ENCODE peak calls at places on chromosomes 5 and 9, in seven cellular contexts. One of them, this sample, is unnamed.

GRCh38 chr5:149675467-149676201 is 54.5 kb upstream of the PPARGC1B start:
- DNase-seq in choroid plexus epithelial cell: no peak
- DNase-seq in B cell: no peak
- DNase-seq in bronchial epithelial cell: peak
- DNase-seq in fibroblast of lung: no peak
- DNase-seq in BE2C: no peak
- DNase-seq in WERI-Rb-1: no peak
- DNase-seq in this sample: no peak

GRCh38 chr5:64144429-64145215 is 21.0 kb upstream of the RNF180 start:
- DNase-seq in bronchial epithelial cell: peak
- DNase-seq in BE2C: no peak
- DNase-seq in choroid plexus epithelial cell: peak
- DNase-seq in WERI-Rb-1: no peak
- DNase-seq in fibroblast of lung: peak
- DNase-seq in B cell: no peak
- DNase-seq in this sample: no peak

GRCh38 chr9:19232830-19233194 is 2.3 kb downstream of the DENND4C start:
- DNase-seq in B cell: no peak
- DNase-seq in fibroblast of lung: peak
- DNase-seq in bronchial epithelial cell: peak
- DNase-seq in WERI-Rb-1: no peak
- DNase-seq in choroid plexus epithelial cell: peak
- DNase-seq in BE2C: no peak
- DNase-seq in this sample: no peak

GRCh38 chr5:92741906-92742305 is 839.1 kb downstream of the NR2F1-AS1 start:
- DNase-seq in BE2C: no peak
- DNase-seq in B cell: no peak
- DNase-seq in WERI-Rb-1: no peak
- DNase-seq in bronchial epithelial cell: peak
- DNase-seq in choroid plexus epithelial cell: no peak
- DNase-seq in fibroblast of lung: no peak
- DNase-seq in this sample: no peak

GRCh38 chr9:121242955-121243346 is 25.0 kb upstream of the GSN start:
- DNase-seq in fibroblast of lung: no peak
- DNase-seq in BE2C: no peak
- DNase-seq in choroid plexus epithelial cell: no peak
- DNase-seq in WERI-Rb-1: no peak
- DNase-seq in B cell: no peak
- DNase-seq in bronchial epithelial cell: no peak
- DNase-seq in this sample: no peak

GRCh38 chr9:128192601-128193371 is 1.4 kb upstream of the CIZ1 start:
- DNase-seq in BE2C: peak
- DNase-seq in B cell: peak
- DNase-seq in fibroblast of lung: peak
- DNase-seq in choroid plexus epithelial cell: peak
- DNase-seq in bronchial epithelial cell: peak
- DNase-seq in WERI-Rb-1: no peak
- DNase-seq in this sample: no peak

GRCh38 chr5:71880531-71880930 is 161.5 kb downstream of the CARTPT start:
- DNase-seq in BE2C: no peak
- DNase-seq in choroid plexus epithelial cell: no peak
- DNase-seq in fibroblast of lung: no peak
- DNase-seq in B cell: no peak
- DNase-seq in bronchial epithelial cell: no peak
- DNase-seq in WERI-Rb-1: peak
- DNase-seq in this sample: no peak

GRCh38 chr9:101380295-101380694 is 4.5 kb downstream of the BAAT start:
- DNase-seq in bronchial epithelial cell: peak
- DNase-seq in fibroblast of lung: no peak
- DNase-seq in WERI-Rb-1: no peak
- DNase-seq in choroid plexus epithelial cell: no peak
- DNase-seq in B cell: no peak
- DNase-seq in BE2C: no peak
- DNase-seq in this sample: no peak

GRCh38 chr9:121463026-121463827 is 36.4 kb downstream of the GGTA1 start:
- DNase-seq in B cell: no peak
- DNase-seq in BE2C: peak
- DNase-seq in bronchial epithelial cell: peak
- DNase-seq in fibroblast of lung: peak
- DNase-seq in WERI-Rb-1: peak
- DNase-seq in choroid plexus epithelial cell: peak
- DNase-seq in this sample: no peak

GRCh38 chr5:73296772-73297171 is 123.8 kb downstream of the TMEM174 start:
- DNase-seq in WERI-Rb-1: no peak
- DNase-seq in fibroblast of lung: peak
- DNase-seq in choroid plexus epithelial cell: peak
- DNase-seq in B cell: no peak
- DNase-seq in BE2C: no peak
- DNase-seq in bronchial epithelial cell: peak
- DNase-seq in this sample: no peak

GRCh38 chr5:6713274-6714181 is at the start of gene TENT4A:
- DNase-seq in B cell: no peak
- DNase-seq in fibroblast of lung: peak
- DNase-seq in WERI-Rb-1: no peak
- DNase-seq in BE2C: no peak
- DNase-seq in bronchial epithelial cell: no peak
- DNase-seq in choroid plexus epithelial cell: no peak
- DNase-seq in this sample: no peak

DNA sequence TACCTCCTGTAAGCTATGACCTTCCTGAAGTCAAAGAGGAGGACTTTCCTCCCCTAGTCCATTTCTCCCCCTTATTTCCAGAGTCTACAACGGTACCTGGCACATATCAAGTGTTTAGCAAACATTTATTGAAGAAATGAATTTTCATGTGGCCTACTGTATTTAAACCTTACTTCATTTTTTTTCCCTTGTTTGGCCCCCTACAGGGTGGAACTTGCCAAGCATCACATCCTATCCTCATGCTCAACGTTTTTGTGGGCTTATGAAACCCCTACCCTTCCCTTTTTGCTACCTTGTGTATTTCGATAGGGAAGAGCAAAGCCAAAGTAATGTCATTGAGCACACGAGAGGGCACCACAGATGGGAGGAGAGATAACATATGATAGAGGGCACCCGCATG is 1857.8 kb upstream of the WWC1 start:
- DNase-seq in bronchial epithelial cell: no peak
- DNase-seq in BE2C: no peak
- DNase-seq in B cell: no peak
- DNase-seq in choroid plexus epithelial cell: no peak
- DNase-seq in WERI-Rb-1: no peak
- DNase-seq in fibroblast of lung: no peak
- DNase-seq in this sample: no peak
- TF ChIP-seq CTCF in bronchial epithelial cell: no peak
- TF ChIP-seq CTCF in BE2C: peak
- TF ChIP-seq CTCF in B cell: no peak
- TF ChIP-seq CTCF in choroid plexus epithelial cell: no peak
- TF ChIP-seq CTCF in WERI-Rb-1: no peak
- TF ChIP-seq CTCF in fibroblast of lung: no peak
- TF ChIP-seq CTCF in this sample: no peak

DNA sequence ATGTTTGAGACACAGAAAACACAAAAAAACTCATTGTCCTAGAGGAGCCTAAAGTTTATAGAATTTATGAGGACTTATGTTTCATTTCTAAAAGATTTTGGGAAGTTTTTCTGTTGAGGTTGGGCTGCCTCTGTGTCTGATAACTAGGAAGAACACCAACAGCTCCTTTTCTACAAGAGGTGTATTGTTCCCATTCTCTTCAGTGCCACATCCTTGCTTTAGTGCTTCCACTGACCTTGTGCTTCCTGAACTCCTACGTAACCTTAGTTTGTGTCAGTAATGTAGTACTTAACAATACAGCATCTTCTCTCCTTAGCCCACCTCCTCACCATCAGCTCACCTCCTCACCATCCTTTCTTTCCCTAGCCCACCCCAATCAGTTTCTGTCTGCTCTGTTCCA is 117.3 kb upstream of the TNC start:
- DNase-seq in bronchial epithelial cell: no peak
- DNase-seq in fibroblast of lung: no peak
- DNase-seq in WERI-Rb-1: no peak
- DNase-seq in BE2C: no peak
- DNase-seq in choroid plexus epithelial cell: no peak
- DNase-seq in B cell: no peak
- DNase-seq in this sample: no peak
- TF ChIP-seq CTCF in bronchial epithelial cell: no peak
- TF ChIP-seq CTCF in fibroblast of lung: no peak
- TF ChIP-seq CTCF in WERI-Rb-1: no peak
- TF ChIP-seq CTCF in BE2C: no peak
- TF ChIP-seq CTCF in choroid plexus epithelial cell: no peak
- TF ChIP-seq CTCF in B cell: no peak
- TF ChIP-seq CTCF in this sample: no peak

DNA sequence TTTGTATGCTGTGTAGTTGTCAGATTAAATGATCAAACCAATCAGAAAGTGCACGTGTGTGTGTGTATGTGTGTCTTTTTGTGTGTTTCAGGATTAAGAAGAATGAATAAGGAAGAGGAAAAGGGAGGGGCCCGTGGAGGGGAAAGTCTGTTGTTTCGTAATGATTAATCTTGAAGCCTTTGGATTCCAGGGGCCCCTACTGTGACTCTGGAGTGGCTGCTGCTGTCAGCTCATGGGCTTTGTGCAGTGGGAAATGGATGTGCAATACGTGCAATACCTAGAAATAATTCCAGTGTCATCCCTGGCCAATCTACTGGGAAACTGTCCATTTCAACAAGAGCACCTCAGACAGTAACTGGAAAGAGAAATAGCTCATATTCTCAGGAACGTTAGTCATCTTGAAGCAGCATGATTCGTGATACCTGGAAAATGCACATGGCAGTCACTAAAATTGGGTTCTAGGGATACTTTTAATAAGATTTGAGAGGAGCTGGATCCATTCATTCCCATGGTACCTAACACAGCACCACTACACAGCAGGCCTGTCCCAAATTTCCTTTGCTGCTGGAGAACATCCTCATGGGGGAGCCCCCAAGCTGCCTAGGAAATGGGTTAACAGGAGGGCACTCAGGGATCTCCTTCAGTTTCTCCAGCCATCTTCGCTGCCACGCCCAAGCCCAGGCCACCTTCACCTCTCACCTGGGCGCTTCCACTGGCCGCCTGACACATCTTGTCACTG is 186.3 kb downstream of the NR3C1 start:
- DNase-seq in B cell: no peak
- DNase-seq in fibroblast of lung: no peak
- DNase-seq in bronchial epithelial cell: peak
- DNase-seq in WERI-Rb-1: peak
- DNase-seq in BE2C: no peak
- DNase-seq in choroid plexus epithelial cell: peak
- DNase-seq in this sample: no peak
- TF ChIP-seq CTCF in B cell: no peak
- TF ChIP-seq CTCF in fibroblast of lung: no peak
- TF ChIP-seq CTCF in bronchial epithelial cell: no peak
- TF ChIP-seq CTCF in WERI-Rb-1: peak
- TF ChIP-seq CTCF in BE2C: no peak
- TF ChIP-seq CTCF in choroid plexus epithelial cell: peak
- TF ChIP-seq CTCF in this sample: no peak

DNA sequence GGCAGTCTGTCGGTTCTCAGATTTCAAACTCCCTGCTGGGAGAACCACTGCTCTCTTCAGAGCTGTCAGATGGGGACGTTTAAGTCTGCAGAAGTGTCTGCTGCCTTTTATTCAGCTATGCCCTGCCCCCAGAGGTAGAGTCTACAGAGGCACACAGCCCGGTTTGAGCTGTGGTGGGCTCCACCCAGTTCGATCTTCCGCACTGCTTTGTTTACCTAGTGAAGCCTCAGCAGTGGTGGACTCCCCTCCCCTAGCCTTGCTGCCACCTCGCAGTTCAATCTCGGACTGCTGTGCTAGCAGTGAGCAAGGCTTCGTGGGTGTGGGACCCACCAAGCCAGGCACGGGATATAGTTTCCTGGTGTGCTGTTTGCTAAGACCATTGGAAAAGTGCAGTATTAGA is 8.0 kb downstream of the SLC27A6 start:
- DNase-seq in WERI-Rb-1: no peak
- DNase-seq in BE2C: no peak
- DNase-seq in bronchial epithelial cell: no peak
- DNase-seq in B cell: no peak
- DNase-seq in fibroblast of lung: no peak
- DNase-seq in choroid plexus epithelial cell: no peak
- DNase-seq in this sample: no peak
- TF ChIP-seq CTCF in WERI-Rb-1: no peak
- TF ChIP-seq CTCF in BE2C: no peak
- TF ChIP-seq CTCF in bronchial epithelial cell: no peak
- TF ChIP-seq CTCF in B cell: no peak
- TF ChIP-seq CTCF in fibroblast of lung: no peak
- TF ChIP-seq CTCF in choroid plexus epithelial cell: no peak
- TF ChIP-seq CTCF in this sample: no peak

DNA sequence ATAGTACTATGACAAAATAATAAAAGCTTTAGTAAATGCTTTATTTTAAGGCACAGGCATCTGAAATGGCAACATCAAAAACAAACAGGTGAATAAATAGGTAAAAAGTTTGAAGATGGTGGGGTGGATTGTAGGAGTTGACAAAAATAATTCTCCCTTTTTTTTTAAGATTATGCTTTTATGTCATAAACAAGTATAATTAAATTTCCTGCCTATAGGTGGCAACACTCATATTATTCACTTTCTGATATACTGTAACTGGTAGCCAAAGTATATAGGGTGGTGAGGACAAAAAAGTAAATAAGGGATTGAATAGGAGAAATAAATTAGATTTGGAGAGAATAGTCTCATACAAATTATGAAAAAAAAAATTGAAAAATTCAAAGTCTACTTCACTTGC is 120.0 kb upstream of the ACOT12 start:
- DNase-seq in fibroblast of lung: no peak
- DNase-seq in B cell: no peak
- DNase-seq in bronchial epithelial cell: peak
- DNase-seq in WERI-Rb-1: no peak
- DNase-seq in BE2C: no peak
- DNase-seq in choroid plexus epithelial cell: peak
- DNase-seq in this sample: no peak
- TF ChIP-seq CTCF in fibroblast of lung: no peak
- TF ChIP-seq CTCF in B cell: peak
- TF ChIP-seq CTCF in bronchial epithelial cell: no peak
- TF ChIP-seq CTCF in WERI-Rb-1: no peak
- TF ChIP-seq CTCF in BE2C: no peak
- TF ChIP-seq CTCF in choroid plexus epithelial cell: peak
- TF ChIP-seq CTCF in this sample: peak

GRCh38 chr9:126301985-126302603 is 24.5 kb upstream of the MVB12B start:
- DNase-seq in fibroblast of lung: peak
- DNase-seq in BE2C: peak
- DNase-seq in B cell: peak
- DNase-seq in bronchial epithelial cell: peak
- DNase-seq in choroid plexus epithelial cell: peak
- DNase-seq in WERI-Rb-1: peak
- DNase-seq in this sample: no peak
- TF ChIP-seq CTCF in fibroblast of lung: peak
- TF ChIP-seq CTCF in BE2C: peak
- TF ChIP-seq CTCF in B cell: peak
- TF ChIP-seq CTCF in bronchial epithelial cell: peak
- TF ChIP-seq CTCF in choroid plexus epithelial cell: peak
- TF ChIP-seq CTCF in WERI-Rb-1: peak
- TF ChIP-seq CTCF in this sample: peak